ENCODE peak calls at places on chromosomes 16 and 17, in nine cellular contexts. O is CD8-positive, alpha-beta memory T cell; V is activated CD8-positive, alpha-beta memory T cell treated with anti-CD3 and anti-CD28 coated beads for 48 hours; T is activated CD4-positive, alpha-beta T cell treated with anti-CD3 and anti-CD28 coated beads, Interleukin-2, amount 50 U/mL, for 1 hour; P is foreskin keratinocyte; D is substantia nigra; N is fibroblast of lung; R is NCI-H510A treated with DMSO at 0.1 percent for 48 hours; Q is HT-29. G is an unnamed sample.

GRCh38 chr17:65556014-65556909 is 5.2 kb downstream of the AXIN2 start:
- DNase-seq in O (peak), V (peak), T (peak), P (no peak), D (no peak), N (peak), R (peak), Q (peak), G (peak)

GRCh38 chr17:67546578-67547527 is 169.8 kb downstream of the PITPNC1 start:
- DNase-seq in O (no peak), V (no peak), T (no peak), P (no peak), D (no peak), N (peak), R (no peak), Q (peak), G (peak)

GRCh38 chr17:75910699-75911098 is 6.0 kb upstream of the MRPL38 start:
- DNase-seq in O (no peak), V (no peak), T (no peak), P (no peak), D (no peak), N (no peak), R (peak), Q (no peak), G (no peak)

GRCh38 chr17:50184057-50184456 is 17.4 kb downstream of the COL1A1 start:
- DNase-seq in O (no peak), V (no peak), T (no peak), P (no peak), D (no peak), N (peak), R (no peak), Q (no peak), G (no peak)

GRCh38 chr17:39612291-39612894 is 4.7 kb upstream of the NEUROD2 start:
- DNase-seq in O (no peak), V (no peak), T (no peak), P (no peak), D (no peak), N (no peak), R (no peak), Q (no peak), G (no peak)

GRCh38 chr17:41660221-41660711 is 28.4 kb upstream of the EIF1 start:
- DNase-seq in O (no peak), V (no peak), T (no peak), P (no peak), D (no peak), N (no peak), R (no peak), Q (no peak), G (no peak)

GRCh38 chr17:39123627-39124026 is 27.8 kb downstream of the PLXDC1 start:
- DNase-seq in O (no peak), V (no peak), T (no peak), P (peak), D (no peak), N (peak), R (no peak), Q (no peak), G (no peak)

GRCh38 chr16:84867696-84868095 is 47.9 kb downstream of the CRISPLD2 start:
- DNase-seq in O (no peak), V (no peak), T (no peak), P (no peak), D (no peak), N (no peak), R (no peak), Q (no peak), G (no peak)

GRCh38 chr16:50642349-50642748 is 38.8 kb downstream of the SNX20 start:
- DNase-seq in O (no peak), V (no peak), T (no peak), P (no peak), D (no peak), N (no peak), R (no peak), Q (no peak), G (no peak)

GRCh38 chr17:67625971-67626370 is 91.8 kb upstream of the NOL11 start:
- DNase-seq in O (no peak), V (no peak), T (no peak), P (no peak), D (no peak), N (no peak), R (no peak), Q (no peak), G (no peak)

GRCh38 chr17:42924891-42925290 is 24.3 kb downstream of the G6PC1 start:
- DNase-seq in O (no peak), V (no peak), T (no peak), P (no peak), D (no peak), N (no peak), R (no peak), Q (no peak), G (no peak)

GRCh38 chr16:65312071-65312470 is 190.2 kb upstream of the CDH11 start:
- DNase-seq in O (no peak), V (no peak), T (no peak), P (no peak), D (no peak), N (peak), R (no peak), Q (no peak), G (no peak)

GRCh38 chr16:50627419-50627818 is 53.7 kb downstream of the SNX20 start:
- DNase-seq in O (no peak), V (no peak), T (peak), P (peak), D (no peak), N (peak), R (no peak), Q (no peak), G (peak)

GRCh38 chr17:48576479-48577309 is 1.5 kb downstream of the HOXB4 start:
- DNase-seq in O (no peak), V (no peak), T (no peak), P (no peak), D (no peak), N (peak), R (no peak), Q (no peak), G (no peak)

G was measured in Calu3.